ENCODE peak calls at places on chromosomes 16 and 17, in five cellular contexts. O is progenitor cell of endocrine pancreas, S is natural killer cell, I is body of pancreas, M is suprapubic skin. A is an unnamed sample.

GRCh38 chr17:7586673-7587419 is 3.0 kb downstream of the SOX15 start:
- DNase-seq in O (no peak), S (no peak), I (no peak), M (no peak), A (no peak)

GRCh38 chr17:38879878-38880727 is 10.2 kb downstream of the LASP1 start:
- DNase-seq in O (no peak), S (no peak), I (peak), M (no peak), A (no peak)

GRCh38 chr16:57145046-57145963 is 40.5 kb downstream of the PSME3IP1 start:
- DNase-seq in O (no peak), S (no peak), I (no peak), M (no peak), A (no peak)

GRCh38 chr16:19232988-19233387 is 52.5 kb upstream of the CLEC19A start:
- DNase-seq in O (no peak), S (no peak), I (no peak), M (no peak), A (no peak)

GRCh38 chr17:9666461-9667050 is 21.2 kb downstream of the USP43 start:
- DNase-seq in O (no peak), S (no peak), I (no peak), M (no peak), A (no peak)

GRCh38 chr16:58025351-58026138 is at the start of gene MMP15:
- DNase-seq in O (peak), S (peak), I (peak), M (peak), A (peak)

GRCh38 chr16:53211253-53211652 is 156.5 kb downstream of the CHD9 start:
- DNase-seq in O (no peak), S (no peak), I (no peak), M (no peak), A (no peak)

GRCh38 chr17:29115906-29116651 is 64.1 kb downstream of the MYO18A start:
- DNase-seq in O (no peak), S (no peak), I (no peak), M (no peak), A (no peak)

GRCh38 chr17:77107506-77108433 is 33.0 kb upstream of the SEC14L1 start:
- DNase-seq in O (no peak), S (no peak), I (no peak), M (no peak), A (no peak)

GRCh38 chr17:38798614-38799500 is 499 bp downstream of the PIP4K2B start:
- DNase-seq in O (no peak), S (peak), I (no peak), M (peak), A (no peak)

GRCh38 chr16:86231321-86231995 is 278.9 kb upstream of the FOXF1 start:
- DNase-seq in O (no peak), S (no peak), I (peak), M (no peak), A (no peak)

GRCh38 chr17:5584971-5585794 is 874 bp upstream of the NLRP1 start:
- DNase-seq in O (no peak), S (no peak), I (no peak), M (no peak), A (no peak)

GRCh38 chr16:83200005-83200779 is 573.4 kb downstream of the CDH13 start:
- DNase-seq in O (no peak), S (no peak), I (no peak), M (no peak), A (no peak)

GRCh38 chr17:78306913-78307312 is 53.0 kb downstream of the SOCS3 start:
- DNase-seq in O (no peak), S (no peak), I (no peak), M (no peak), A (no peak)

GRCh38 chr17:78304549-78305037 is 55.3 kb downstream of the SOCS3 start:
- DNase-seq in O (no peak), S (no peak), I (no peak), M (peak), A (no peak)

GRCh38 chr17:78302478-78302877 is 57.4 kb downstream of the SOCS3 start:
- DNase-seq in O (no peak), S (no peak), I (no peak), M (no peak), A (no peak)

GRCh38 chr17:78305801-78306200 is 54.1 kb downstream of the SOCS3 start:
- DNase-seq in O (no peak), S (no peak), I (no peak), M (no peak), A (no peak)

DNA sequence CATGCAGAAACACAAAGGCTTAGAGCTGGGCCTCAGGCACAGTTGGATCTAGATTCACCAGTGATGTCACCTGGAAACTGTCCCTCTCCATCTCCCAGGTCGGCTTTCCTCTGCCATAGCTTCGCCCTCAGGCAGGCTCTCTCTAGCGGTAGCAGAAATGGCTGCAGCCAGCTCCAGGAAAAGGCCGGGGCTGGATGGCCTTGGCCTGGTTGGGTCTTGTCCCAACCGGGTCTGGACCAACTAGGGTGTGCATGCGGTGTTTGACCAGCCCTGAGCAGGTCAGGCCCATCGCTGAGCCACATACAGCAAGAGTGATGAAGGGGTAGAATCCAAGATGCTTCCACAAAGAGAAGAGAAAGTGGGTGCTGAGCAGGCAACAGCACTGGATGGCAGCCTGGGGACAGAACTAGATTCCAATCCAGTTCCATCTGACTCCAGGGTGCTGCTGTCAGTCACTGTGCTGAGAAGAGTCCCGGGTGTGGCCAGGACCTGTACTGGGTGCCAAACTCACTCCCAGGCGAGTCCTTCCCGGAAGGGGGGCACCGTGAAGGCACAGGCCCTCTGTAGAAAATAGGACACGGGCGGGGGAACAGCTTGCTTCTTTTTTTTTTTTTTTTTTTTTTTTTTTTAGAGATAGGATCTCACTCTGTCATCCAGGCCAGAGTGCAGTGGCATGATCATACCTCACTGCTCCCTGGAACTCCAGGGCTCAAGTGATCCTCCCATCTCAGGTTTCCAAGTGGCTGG is 51.8 kb downstream of the SOCS3 start:
- DNase-seq in O (no peak), S (no peak), I (peak), M (no peak), A (no peak)
- TF ChIP-seq CTCF in O (no peak), S (no peak), I (no peak), M (no peak), A (no peak)

DNA sequence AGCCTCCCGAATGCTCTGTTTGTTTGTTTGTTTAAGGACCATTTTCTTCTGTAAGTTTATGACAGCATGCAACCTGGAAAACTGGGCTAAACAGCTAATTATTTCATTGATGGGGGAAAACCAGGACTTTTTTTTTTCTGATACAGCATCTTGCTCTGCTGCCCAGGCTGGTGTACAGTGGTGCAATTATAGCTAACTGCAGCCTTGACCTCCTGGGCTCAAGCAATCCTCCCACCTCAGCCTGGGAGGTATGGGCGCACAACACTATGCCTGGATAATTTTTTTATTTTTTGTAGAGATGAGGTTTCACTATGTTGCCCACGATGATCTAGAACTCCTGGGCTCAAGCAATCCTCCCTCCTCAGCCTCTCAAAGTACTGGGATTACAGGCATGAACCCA is 37.3 kb downstream of the GPATCH8 start:
- DNase-seq in O (no peak), S (no peak), I (no peak), M (no peak), A (no peak)
- TF ChIP-seq CTCF in O (no peak), S (no peak), I (no peak), M (no peak), A (no peak)

DNA sequence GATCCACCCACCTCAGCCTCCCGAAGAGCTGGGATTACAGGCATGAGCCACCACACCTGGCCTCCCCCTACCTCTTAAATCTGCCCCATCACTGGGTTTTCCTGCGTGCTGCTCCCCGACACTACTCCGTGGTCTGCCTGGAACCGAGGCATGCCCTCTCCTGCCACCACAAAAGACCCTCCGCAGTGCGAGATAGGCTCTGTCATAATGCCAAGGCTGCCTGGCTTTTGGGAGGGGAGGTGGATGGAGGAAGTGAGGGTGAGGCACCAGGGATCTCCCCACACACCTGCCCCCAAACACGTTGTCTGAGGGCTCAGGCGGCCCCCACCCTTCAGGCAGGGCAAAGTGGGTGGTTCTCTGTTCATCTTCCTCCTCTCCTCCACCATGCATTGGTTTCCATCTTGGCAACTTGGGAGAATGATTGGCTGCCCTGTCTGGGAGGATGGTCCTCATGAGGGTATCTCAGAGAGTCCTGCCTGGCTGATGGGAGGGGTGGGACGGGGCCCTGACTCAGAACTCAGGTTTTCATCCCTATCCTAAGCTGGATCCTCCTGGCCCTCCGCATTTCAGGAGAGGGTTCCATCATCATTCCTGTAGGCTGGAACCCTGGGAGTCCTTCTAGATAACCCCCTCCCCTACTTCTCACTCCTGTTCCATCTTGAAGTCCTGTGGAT is 23.2 kb downstream of the IGFBP4 start:
- DNase-seq in O (no peak), S (no peak), I (no peak), M (no peak), A (no peak)
- TF ChIP-seq CTCF in O (no peak), S (no peak), I (no peak), M (no peak), A (no peak)

DNA sequence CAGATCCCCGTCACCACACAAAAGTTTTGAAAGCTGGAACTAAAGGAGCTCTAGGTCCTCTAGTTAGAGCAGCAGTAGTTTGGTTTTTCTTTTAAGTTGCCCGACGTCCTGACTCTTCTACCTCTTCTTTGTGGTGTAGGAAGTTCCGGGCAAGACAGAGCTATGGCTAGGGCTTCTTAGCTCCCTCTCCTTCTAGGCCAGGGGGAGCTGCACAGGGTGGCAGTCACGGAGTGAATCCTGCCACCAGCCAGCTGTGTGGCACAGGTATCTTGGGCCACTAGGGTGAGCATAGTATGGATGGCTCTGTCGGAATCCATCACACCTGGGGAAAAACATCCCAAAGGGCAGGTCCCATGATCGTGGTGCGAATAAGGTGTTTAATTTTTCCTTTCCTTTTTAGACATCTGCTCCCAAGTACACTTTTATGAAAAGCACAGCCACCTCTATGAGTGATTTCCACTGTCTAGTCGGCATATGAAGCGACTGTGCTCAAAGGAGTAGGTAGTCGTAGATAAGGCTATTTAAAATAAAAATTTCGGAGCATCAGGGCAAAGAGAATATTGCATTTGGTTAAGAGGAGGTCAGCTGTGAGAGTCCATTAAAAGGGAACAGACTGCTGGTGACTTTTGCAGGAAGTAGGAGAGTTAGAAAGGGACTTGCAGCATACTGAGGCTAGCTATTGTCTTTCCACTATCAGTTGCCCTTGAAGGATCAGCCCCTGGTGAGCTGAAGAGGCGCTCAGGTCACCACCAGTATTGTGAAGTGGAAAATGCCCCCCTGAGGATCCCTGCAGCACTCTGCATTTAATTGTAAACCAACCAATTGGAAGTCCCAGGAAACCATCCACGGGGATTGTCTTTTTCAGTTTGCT is 2.1 kb downstream of the PRKCA start:
- DNase-seq in O (no peak), S (no peak), I (no peak), M (no peak), A (no peak)
- TF ChIP-seq CTCF in O (no peak), S (no peak), I (no peak), M (no peak), A (peak)

GRCh38 chr16:71722801-71723536 is 1.5 kb downstream of the PHLPP2 start:
- DNase-seq in O (peak), S (peak), I (peak), M (peak), A (peak)

GRCh38 chr16:71726491-71727319 is 2.2 kb upstream of the PHLPP2 start:
- DNase-seq in O (no peak), S (no peak), I (no peak), M (no peak), A (no peak)

GRCh38 chr16:71724320-71724751 is at the start of gene PHLPP2:
- DNase-seq in O (no peak), S (no peak), I (no peak), M (no peak), A (no peak)

GRCh38 chr16:71721066-71721740 is 3.3 kb downstream of the PHLPP2 start:
- DNase-seq in O (no peak), S (no peak), I (no peak), M (no peak), A (no peak)

GRCh38 chr16:71723537-71724319 is 773 bp downstream of the PHLPP2 start:
- DNase-seq in O (peak), S (peak), I (peak), M (peak), A (no peak)
- TF ChIP-seq CTCF in O (peak), S (no peak), I (no peak), M (no peak), A (no peak)

GRCh38 chr17:63682441-63682840 is 17.5 kb downstream of the LIMD2 start:
- DNase-seq in O (no peak), S (no peak), I (no peak), M (no peak), A (no peak)

GRCh38 chr17:63680700-63681099 is 19.2 kb downstream of the LIMD2 start:
- DNase-seq in O (no peak), S (no peak), I (no peak), M (no peak), A (no peak)

GRCh38 chr17:63681530-63681929 is 18.4 kb downstream of the LIMD2 start:
- DNase-seq in O (no peak), S (no peak), I (no peak), M (no peak), A (no peak)

GRCh38 chr17:63676540-63676933 is 23.4 kb downstream of the LIMD2 start:
- DNase-seq in O (no peak), S (no peak), I (no peak), M (no peak), A (no peak)

GRCh38 chr17:63679214-63679613 is 20.7 kb downstream of the LIMD2 start:
- DNase-seq in O (no peak), S (no peak), I (no peak), M (no peak), A (no peak)
- TF ChIP-seq CTCF in O (peak), S (no peak), I (no peak), M (no peak), A (no peak)